ENCODE peak calls at places on chromosome 14, in seven cellular contexts. E, P, J, B, N, T and A are unnamed samples.

GRCh38 chr14:75518625-75519024 is 3.6 kb upstream of the BATF start:
- DNase-seq in E (no peak), T (peak), N (peak), B (no peak), P (no peak), J (peak), A (no peak)

GRCh38 chr14:76050797-76051392 is 65.3 kb downstream of the IFT43 start:
- DNase-seq in T (peak), E (peak), J (peak), P (peak), N (peak), B (peak), A (no peak)

GRCh38 chr14:103103461-103104388 is 9.2 kb downstream of the EXOC3L4 start:
- DNase-seq in J (peak), P (no peak), T (peak), N (peak), B (no peak), E (no peak), A (no peak)

GRCh38 chr14:81176224-81176623 is 44.5 kb downstream of the GTF2A1 start:
- DNase-seq in B (peak), J (no peak), P (no peak), N (no peak), T (no peak), E (peak), A (no peak)

GRCh38 chr14:45679852-45680251 is 426.9 kb upstream of the MIS18BP1 start:
- DNase-seq in B (no peak), E (no peak), N (no peak), J (peak), T (no peak), P (no peak), A (no peak)

GRCh38 chr14:94128216-94128839 is 1.1 kb downstream of the IFI27L2 start:
- DNase-seq in B (peak), P (no peak), E (no peak), T (no peak), N (no peak), J (no peak), A (no peak)

GRCh38 chr14:88039197-88039596 is 34.3 kb downstream of the GPR65 start:
- DNase-seq in P (no peak), J (no peak), T (no peak), N (no peak), E (no peak), B (no peak), A (no peak)

GRCh38 chr14:95213774-95214173 is 56.4 kb upstream of the DICER1 start:
- DNase-seq in T (no peak), P (no peak), B (no peak), E (no peak), N (no peak), J (no peak), A (no peak)

GRCh38 chr14:68020999-68021663 is 201.6 kb downstream of the RAD51B start:
- DNase-seq in T (no peak), J (no peak), E (no peak), B (no peak), N (no peak), P (peak), A (no peak)

GRCh38 chr14:103045387-103045869 is 11.9 kb downstream of the CDC42BPB start:
- DNase-seq in N (no peak), T (no peak), J (no peak), B (no peak), P (peak), E (no peak), A (no peak)

GRCh38 chr14:50040905-50041465 is 75.4 kb downstream of the VCPKMT start:
- DNase-seq in B (no peak), P (no peak), J (no peak), E (no peak), T (no peak), N (no peak), A (no peak)

GRCh38 chr14:58171090-58171489 is 19.1 kb upstream of the ARMH4 start:
- DNase-seq in P (no peak), E (peak), J (peak), N (peak), T (peak), B (peak), A (peak)

GRCh38 chr14:102610968-102611811 is 18.7 kb downstream of the RCOR1 start:
- DNase-seq in B (no peak), E (no peak), J (no peak), P (peak), N (no peak), T (no peak), A (no peak)

GRCh38 chr14:77458249-77458950 is 507 bp downstream of the AHSA1 start:
- DNase-seq in N (peak), B (no peak), J (peak), P (peak), T (peak), E (no peak), A (no peak)

GRCh38 chr14:105971593-105972500 is 445.5 kb downstream of the TMEM121 start:
- DNase-seq in P (no peak), E (no peak), B (no peak), N (no peak), J (no peak), T (no peak), A (no peak)

GRCh38 chr14:42095155-42095554 is 488.5 kb downstream of the LRFN5 start:
- DNase-seq in T (no peak), E (no peak), P (no peak), B (no peak), J (no peak), N (no peak), A (no peak)

GRCh38 chr14:24181251-24182077 is 7.2 kb downstream of the IPO4 start:
- DNase-seq in E (no peak), B (no peak), T (no peak), N (no peak), P (no peak), J (no peak), A (no peak)

GRCh38 chr14:75979071-75979571 is 2.7 kb downstream of the TGFB3 start:
- DNase-seq in T (peak), P (no peak), J (peak), B (no peak), E (no peak), N (peak), A (no peak)

GRCh38 chr14:100313464-100314230 is 7.4 kb upstream of the SLC25A29 start:
- DNase-seq in B (peak), E (no peak), P (no peak), T (no peak), J (no peak), N (no peak), A (no peak)

GRCh38 chr14:105842105-105842504 is 315.7 kb downstream of the TMEM121 start:
- DNase-seq in E (no peak), T (no peak), J (no peak), P (no peak), N (no peak), B (no peak), A (no peak)

GRCh38 chr14:52103416-52103815 is 34.6 kb upstream of the NID2 start:
- DNase-seq in N (no peak), B (no peak), E (no peak), T (no peak), J (no peak), P (no peak), A (no peak)

GRCh38 chr14:33810308-33810707 is 140.6 kb downstream of the EGLN3 start:
- DNase-seq in B (no peak), N (no peak), T (no peak), E (no peak), P (no peak), J (no peak), A (no peak)

GRCh38 chr14:68416156-68416555 is 376.7 kb downstream of the ZFP36L1 start:
- DNase-seq in B (no peak), E (no peak), N (no peak), J (no peak), T (no peak), P (no peak), A (no peak)

GRCh38 chr14:30225171-30225570 is 297.5 kb upstream of the PRKD1 start:
- DNase-seq in P (no peak), B (peak), J (no peak), T (no peak), N (no peak), E (peak), A (no peak)

GRCh38 chr14:104115691-104116543 is 22.5 kb upstream of the KIF26A start:
- DNase-seq in N (peak), E (no peak), J (no peak), B (no peak), T (no peak), P (no peak), A (no peak)

GRCh38 chr14:61466249-61466904 is 145.0 kb downstream of the PRKCH start:
- DNase-seq in P (no peak), N (peak), B (peak), E (no peak), T (peak), J (peak), A (peak)

GRCh38 chr14:20683896-20684661 is at the start of gene RNASE4:
- DNase-seq in P (peak), B (peak), T (peak), J (peak), N (peak), E (peak), A (peak)

GRCh38 chr14:105146181-105146975 is 22.2 kb downstream of the JAG2 start:
- DNase-seq in E (peak), P (no peak), B (no peak), N (peak), J (no peak), T (peak), A (no peak)

GRCh38 chr14:32711103-32711680 is 227.5 kb upstream of the NPAS3 start:
- DNase-seq in B (peak), T (peak), N (no peak), E (no peak), P (no peak), J (peak), A (no peak)

GRCh38 chr14:50726372-50727107 is 58.4 kb upstream of the SAV1 start:
- DNase-seq in B (no peak), T (no peak), N (no peak), P (no peak), E (no peak), J (peak), A (no peak)

GRCh38 chr14:90816686-90817436 is 631 bp upstream of the TTC7B start:
- DNase-seq in E (no peak), N (no peak), B (no peak), J (no peak), T (peak), P (no peak), A (no peak)

GRCh38 chr14:77882631-77883030 is 82.7 kb downstream of the ADCK1 start:
- DNase-seq in J (peak), B (peak), P (no peak), N (no peak), E (no peak), T (no peak), A (no peak)